ENCODE peak calls at places on chromosomes 6 and 20, in seven cellular contexts. L is Peyer's patch, P is cardiac muscle cell, B is neuronal stem cell, V is tibial nerve, T is PC-9, Z is neural progenitor cell. J is an unnamed sample.
A peak's percentile ranks its signal among the peaks of the same experiment; 100 is the strongest.

GRCh38 chr6:122059918-122060317 is 339.5 kb upstream of the HSF2 start:
- DNase-seq in L (no peak), P (no peak), B (no peak), V (no peak), T (no peak), Z (no peak), J (no peak)

GRCh38 chr20:33507461-33507860 is 17.6 kb downstream of the CBFA2T2 start:
- DNase-seq in L (no peak), P (no peak), B (no peak), V (no peak), T (no peak), Z (no peak), J (no peak)

GRCh38 chr6:17354700-17355403 is 38.5 kb upstream of the CAP2 start:
- DNase-seq in L (no peak), P (no peak), B (no peak), V (no peak), T (no peak), Z (no peak), J (no peak)

GRCh38 chr6:63446405-63446804 is 125.9 kb upstream of the LOC128125822 start:
- DNase-seq in L (no peak), P (no peak), B (no peak), V (no peak), T (no peak), Z (no peak), J (no peak)

GRCh38 chr6:90131614-90132423 is 164.8 kb downstream of the BACH2 start:
- DNase-seq in L (no peak), P (peak; percentile 20), B (no peak), V (peak; percentile 28), T (no peak), Z (no peak), J (no peak)

GRCh38 chr6:51077967-51078518 is 259.4 kb downstream of the TFAP2B start:
- DNase-seq in L (no peak), P (no peak), B (peak; percentile 4), V (no peak), T (no peak), Z (peak; percentile 19), J (no peak)

GRCh38 chr6:45951771-45952529 is 63.7 kb downstream of the CLIC5 start:
- DNase-seq in L (no peak), P (no peak), B (no peak), V (no peak), T (no peak), Z (no peak), J (no peak)

GRCh38 chr6:142941018-142941417 is 4.0 kb downstream of the HIVEP2 start:
- DNase-seq in L (no peak), P (no peak), B (no peak), V (no peak), T (no peak), Z (no peak), J (no peak)

GRCh38 chr6:134464690-134465411 is 146.9 kb upstream of the SGK1 start:
- DNase-seq in L (no peak), P (no peak), B (no peak), V (no peak), T (peak; percentile 33), Z (no peak), J (no peak)

GRCh38 chr20:64220891-64221527 is 34.5 kb upstream of the PCMTD2 start:
- DNase-seq in L (no peak), P (no peak), B (no peak), V (no peak), T (no peak), Z (peak; percentile 19), J (no peak)

GRCh38 chr20:25397827-25398226 is 7.2 kb upstream of the ABHD12 start:
- DNase-seq in L (peak; percentile 51), P (no peak), B (no peak), V (no peak), T (no peak), Z (no peak), J (no peak)

GRCh38 chr20:63457737-63458136 is 14.7 kb downstream of the KCNQ2 start:
- DNase-seq in L (no peak), P (no peak), B (no peak), V (peak; percentile 7), T (peak; percentile 87), Z (no peak), J (peak; percentile 53)

GRCh38 chr6:72286911-72287311 is 335.0 kb upstream of the KCNQ5 start:
- DNase-seq in L (no peak), P (no peak), B (no peak), V (no peak), T (no peak), Z (no peak), J (no peak)

GRCh38 chr6:135451617-135452190 is 45.8 kb downstream of the AHI1 start:
- DNase-seq in L (no peak), P (peak; percentile 47), B (peak; percentile 15), V (no peak), T (no peak), Z (peak; percentile 44), J (no peak)

GRCh38 chr6:16132909-16133308 is 4.0 kb downstream of the MYLIP start:
- DNase-seq in L (no peak), P (no peak), B (no peak), V (no peak), T (no peak), Z (no peak), J (peak; percentile 55)

GRCh38 chr20:17611540-17612286 is 41.8 kb downstream of the DSTN start:
- DNase-seq in L (peak; percentile 60), P (peak; percentile 46), B (no peak), V (peak; percentile 5), T (peak; percentile 48), Z (peak; percentile 42), J (no peak)

GRCh38 chr6:52420668-52421358 is 671 bp downstream of the EFHC1 start:
- DNase-seq in L (peak; percentile 58), P (peak; percentile 41), B (peak; percentile 32), V (no peak), T (peak; percentile 39), Z (peak; percentile 50), J (no peak)

GRCh38 chr6:63807056-63807455 is 171.5 kb downstream of the PHF3 start:
- DNase-seq in L (no peak), P (no peak), B (no peak), V (no peak), T (no peak), Z (no peak), J (no peak)

GRCh38 chr20:12458241-12458640 is 540.5 kb downstream of the BTBD3 start:
- DNase-seq in L (no peak), P (no peak), B (no peak), V (no peak), T (no peak), Z (no peak), J (no peak)

GRCh38 chr20:62887147-62887859 is 25.7 kb upstream of the TCFL5 start:
- DNase-seq in L (peak; percentile 82), P (peak; percentile 46), B (no peak), V (peak; percentile 32), T (peak; percentile 40), Z (no peak), J (no peak)

DNA sequence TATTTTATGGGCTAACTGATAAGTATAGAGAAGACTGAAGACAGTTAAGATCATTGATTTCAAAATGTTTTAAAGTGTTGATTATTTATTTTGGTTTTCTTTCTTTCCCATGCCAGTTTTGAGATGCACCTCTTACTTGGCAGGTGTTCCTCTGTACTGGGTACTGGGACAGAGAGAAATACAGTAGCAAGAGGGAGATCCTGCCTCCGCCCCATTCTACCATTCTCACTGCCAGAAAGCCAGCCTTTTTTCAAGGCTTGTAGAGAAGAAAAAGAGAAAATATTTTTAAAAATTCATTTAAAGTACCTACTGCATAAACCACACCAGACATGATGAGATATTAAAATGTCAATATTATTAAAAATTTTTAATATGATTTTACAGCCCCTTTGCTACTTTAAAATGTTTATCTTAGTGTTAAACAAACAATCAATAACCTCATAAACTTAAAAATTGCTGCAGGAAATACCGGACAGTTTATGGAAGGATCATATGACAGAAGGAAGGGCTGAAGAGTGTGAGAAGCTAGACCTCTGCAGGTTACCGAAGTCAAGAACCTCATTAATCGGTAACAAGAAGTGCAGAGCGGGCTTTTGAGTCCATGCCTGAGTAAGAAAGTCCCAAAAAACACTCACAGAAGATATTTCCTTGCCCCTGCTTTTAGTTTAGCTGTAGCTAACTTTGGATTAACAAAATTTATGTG is 117.8 kb upstream of the ESR1 start:
- DNase-seq in L (no peak), P (no peak), B (no peak), V (no peak), T (no peak), Z (no peak), J (no peak)
- H3K27ac ChIP-seq in L (no peak overlapping the region), P (no peak overlapping the region), B (no peak overlapping the region), V (peak overlapping the region; percentile 94), T (no peak overlapping the region), Z (no peak overlapping the region), J (no peak overlapping the region)

GRCh38 chr20:3847419-3847940 is 846 bp downstream of the MAVS start:
- DNase-seq in L (no peak), P (no peak), B (no peak), V (no peak), T (no peak), Z (no peak), J (no peak)
- H3K27ac ChIP-seq in L (peak overlapping the region; percentile 96), P (peak overlapping the region; percentile 84), B (no peak overlapping the region), V (peak overlapping the region; percentile 93), T (peak overlapping the region; percentile 88), Z (no peak overlapping the region), J (peak overlapping the region; percentile 93)

DNA sequence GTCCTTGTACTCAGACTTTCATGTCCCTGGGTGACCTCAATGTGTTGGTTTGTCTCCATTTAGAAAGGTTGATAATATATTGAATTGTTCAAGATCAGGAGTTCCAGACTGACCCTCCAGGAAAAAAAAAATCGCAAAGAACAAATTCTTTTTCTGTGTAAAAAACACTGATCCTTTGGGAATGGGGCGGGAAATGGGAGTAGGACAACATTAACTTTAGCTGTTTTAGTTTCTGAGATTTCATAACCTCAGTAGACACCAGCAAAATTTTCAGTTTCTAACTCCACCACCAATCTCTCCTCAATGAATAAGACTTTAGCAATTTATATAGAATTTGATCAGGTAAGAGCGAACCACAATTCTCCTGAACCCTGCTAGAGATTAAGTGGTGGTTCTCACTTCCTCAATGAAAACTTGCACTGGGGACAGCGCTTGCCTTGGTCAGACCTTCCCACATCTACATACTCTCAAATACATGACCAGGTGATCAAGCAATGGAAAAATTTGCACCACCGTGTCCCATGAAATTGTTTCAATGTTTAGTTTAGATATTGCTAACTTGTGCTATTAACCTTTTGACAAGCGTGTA is 231.2 kb upstream of the PLN start:
- DNase-seq in L (no peak), P (no peak), B (no peak), V (peak; percentile 35), T (no peak), Z (no peak), J (no peak)
- H3K27ac ChIP-seq in L (peak overlapping the region; percentile 54), P (no peak overlapping the region), B (no peak overlapping the region), V (peak overlapping the region; percentile 63), T (no peak overlapping the region), Z (no peak overlapping the region), J (no peak overlapping the region)

GRCh38 chr6:44060622-44061374 is 66.5 kb downstream of the MRPL14 start:
- DNase-seq in L (no peak), P (no peak), B (no peak), V (no peak), T (no peak), Z (no peak), J (no peak)

GRCh38 chr6:44062771-44063560 is 64.3 kb downstream of the MRPL14 start:
- DNase-seq in L (no peak), P (no peak), B (no peak), V (no peak), T (no peak), Z (peak; percentile 53), J (no peak)

GRCh38 chr6:44061375-44062104 is 65.7 kb downstream of the MRPL14 start:
- DNase-seq in L (no peak), P (no peak), B (no peak), V (no peak), T (no peak), Z (no peak), J (no peak)

GRCh38 chr6:44063561-44064059 is 63.6 kb downstream of the MRPL14 start:
- DNase-seq in L (no peak), P (no peak), B (no peak), V (no peak), T (no peak), Z (no peak), J (no peak)

GRCh38 chr6:44062105-44062770 is 65.0 kb downstream of the MRPL14 start:
- DNase-seq in L (no peak), P (no peak), B (no peak), V (no peak), T (no peak), Z (no peak), J (no peak)
- H3K27ac ChIP-seq in L (no peak overlapping the region), P (no peak overlapping the region), B (no peak overlapping the region), V (peak overlapping the region; percentile 75), T (peak overlapping the region; percentile 95), Z (no peak overlapping the region), J (no peak overlapping the region)